ENCODE peak calls at places on chromosomes 7 and 10, in six cellular contexts. D is A549, Z is HEK293T, S is GM12878, N is IMR-90, K is K562. U is an unnamed sample.

GRCh38 chr10:68647928-68648327 is 73.1 kb upstream of the CCAR1 start:
- DNase-seq in K (no peak), D (no peak), S (no peak), N (peak; percentile 89), Z (no peak), U (peak; percentile 9)

GRCh38 chr10:23558361-23558799 is 119.5 kb downstream of the OTUD1 start:
- DNase-seq in S (no peak), K (no peak), D (no peak), N (no peak), Z (no peak), U (no peak)

GRCh38 chr7:64544010-64544409 is 18.9 kb downstream of the ZNF680 start:
- DNase-seq in S (no peak), D (no peak), K (no peak), Z (no peak), N (no peak), U (no peak)

GRCh38 chr7:21374134-21374533 is 53.7 kb upstream of the SP4 start:
- DNase-seq in Z (no peak), D (no peak), K (no peak), N (no peak), S (no peak), U (no peak)

GRCh38 chr10:94088926-94089381 is 95.2 kb downstream of the PLCE1 start:
- DNase-seq in D (no peak), K (no peak), Z (no peak), N (peak; percentile 70), S (no peak), U (no peak)

GRCh38 chr7:29035044-29035740 is 77.1 kb upstream of the TRIL start:
- DNase-seq in S (no peak), K (no peak), Z (no peak), D (peak; percentile 19), N (peak; percentile 58), U (peak; percentile 80)

GRCh38 chr7:12550956-12551355 is 19.6 kb upstream of the SCIN start:
- DNase-seq in D (no peak), N (peak; percentile 28), K (no peak), Z (no peak), S (no peak), U (no peak)

GRCh38 chr7:1663243-1663642 is 6.8 kb upstream of the ELFN1 start:
- DNase-seq in K (no peak), N (no peak), D (no peak), S (no peak), Z (no peak), U (no peak)

GRCh38 chr10:114427124-114427852 is 23.0 kb upstream of the AFAP1L2 start:
- DNase-seq in K (no peak), Z (no peak), D (no peak), N (no peak), S (no peak), U (no peak)

GRCh38 chr7:2666588-2667250 is 21.3 kb upstream of the AMZ1 start:
- DNase-seq in S (no peak), Z (no peak), D (no peak), K (no peak), N (no peak), U (no peak)

GRCh38 chr7:142883571-142884284 is 1.8 kb downstream of the TRPV6 start:
- DNase-seq in Z (no peak), K (no peak), S (no peak), D (no peak), N (no peak), U (no peak)

GRCh38 chr7:39749177-39749576 is 125.8 kb downstream of the RALA start:
- DNase-seq in D (no peak), S (no peak), N (peak; percentile 88), K (no peak), Z (no peak), U (no peak)

GRCh38 chr10:133276435-133277201 is at the start of gene ADAM8:
- DNase-seq in N (no peak), S (no peak), Z (no peak), D (no peak), K (peak; percentile 75), U (no peak)

GRCh38 chr7:148209643-148210042 is 380.9 kb upstream of the C7orf33 start:
- DNase-seq in Z (no peak), D (no peak), S (no peak), N (no peak), K (no peak), U (no peak)

DNA sequence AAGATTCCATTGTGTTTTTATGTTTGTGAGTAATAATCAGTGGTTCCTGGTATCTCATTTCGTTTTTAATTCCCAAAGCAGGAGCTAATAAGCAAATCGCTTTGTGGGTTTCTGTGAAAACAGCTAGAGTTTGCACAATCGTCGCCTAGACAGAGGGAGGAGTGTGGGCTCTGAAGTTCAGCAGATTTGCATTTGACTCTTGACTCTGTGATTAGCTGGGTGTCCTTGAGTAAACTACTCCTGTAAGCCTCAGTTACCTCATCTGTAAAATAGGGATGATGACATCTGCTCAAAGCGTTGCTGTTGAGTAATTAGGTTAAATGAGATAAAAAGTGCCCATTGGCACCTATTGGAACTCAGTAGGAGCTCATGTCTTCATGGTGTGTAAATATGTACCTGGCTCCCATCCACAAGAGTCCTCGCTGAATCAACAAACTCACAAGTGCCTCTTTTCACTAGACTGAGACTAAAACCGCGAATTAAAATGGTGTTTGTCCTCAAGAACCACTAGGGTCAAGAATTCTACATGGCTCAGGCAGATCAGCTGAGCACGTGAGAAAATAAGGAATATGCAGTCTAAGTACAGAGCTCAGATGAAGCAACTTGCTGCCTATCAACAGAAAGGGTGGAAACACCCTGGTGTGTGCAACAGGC is 385.8 kb upstream of the C7orf33 start:
- DNase-seq in S (no peak), K (no peak), Z (no peak), D (no peak), N (no peak), U (no peak)
- TF ChIP-seq BHLHE40 in S (no peak), K (no peak), Z (no peak), D (no peak), N (no peak), U (no peak)

GRCh38 chr10:122112625-122113160 is 123.7 kb downstream of the TACC2 start:
- DNase-seq in K (peak; percentile 30), N (peak; percentile 96), D (peak; percentile 96), Z (peak; percentile 82), S (no peak), U (peak; percentile 77)
- TF ChIP-seq BHLHE40 in K (no peak), N (peak; percentile 56), D (no peak), Z (no peak), S (no peak), U (peak; percentile 17)

DNA sequence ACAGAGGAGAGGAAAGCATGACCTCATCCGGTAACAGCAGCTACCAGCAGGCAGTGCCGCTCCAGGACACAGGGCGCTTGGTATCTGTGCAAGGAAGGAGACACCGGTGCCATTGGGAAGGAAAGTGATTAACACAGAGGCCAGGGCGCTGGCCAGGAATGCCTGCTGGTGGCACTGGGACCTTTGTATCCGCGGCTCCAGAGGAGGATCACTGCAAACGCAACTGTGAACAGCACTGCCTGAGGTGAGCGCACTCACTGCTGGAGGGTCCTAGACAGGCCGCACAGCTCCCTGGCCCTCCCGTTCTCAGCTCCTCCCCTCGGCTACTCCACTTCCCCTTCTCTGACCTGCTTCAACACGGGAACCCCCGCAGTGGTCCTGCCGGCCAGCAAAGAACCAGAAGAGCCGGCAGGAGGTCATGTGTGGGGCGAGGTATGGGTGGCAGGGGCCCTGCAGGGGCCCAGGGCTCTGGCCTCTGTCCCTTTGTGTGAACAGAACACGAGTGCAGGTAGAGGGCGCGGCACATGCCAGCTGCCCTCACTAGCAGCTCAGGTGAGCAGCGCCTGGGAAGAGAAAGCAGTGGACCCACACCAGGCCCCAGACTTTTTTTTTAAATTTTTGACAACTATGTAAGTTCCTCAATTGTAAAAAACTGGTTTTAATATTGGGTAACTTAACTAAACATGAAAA is 107.6 kb downstream of the VIPR2 start:
- DNase-seq in Z (no peak), D (no peak), S (no peak), K (no peak), N (no peak), U (no peak)
- TF ChIP-seq BHLHE40 in Z (no peak), D (no peak), S (no peak), K (no peak), N (no peak), U (no peak)

DNA sequence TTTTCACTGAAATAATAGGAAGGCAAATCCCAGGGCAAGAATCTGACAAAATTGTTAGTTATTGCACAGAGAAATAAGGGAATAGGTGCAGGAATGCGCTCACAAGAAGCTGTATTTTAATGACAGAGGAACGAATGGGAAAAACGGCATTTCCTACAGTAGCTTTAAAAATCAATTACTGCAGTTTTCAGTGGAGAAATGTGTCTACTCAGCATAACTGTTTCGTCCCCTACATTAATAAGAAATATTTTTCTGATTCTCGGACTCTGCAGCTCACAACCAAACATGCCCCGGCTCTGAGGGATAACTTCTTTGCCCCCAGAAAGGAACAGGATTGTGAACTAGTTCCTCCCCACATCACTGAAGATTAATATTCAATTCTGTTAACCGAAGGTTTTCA is 44.9 kb upstream of the TCERG1L start:
- DNase-seq in S (no peak), K (no peak), N (no peak), Z (no peak), D (no peak), U (no peak)
- TF ChIP-seq BHLHE40 in S (no peak), K (no peak), N (no peak), Z (no peak), D (no peak), U (no peak)

GRCh38 chr10:5595591-5596590 is 70.5 kb downstream of the ASB13 start:
- DNase-seq in Z (no peak), S (no peak), K (no peak), D (peak; percentile 69), N (peak; percentile 93), U (no peak)
- TF ChIP-seq BHLHE40 in Z (no peak), S (no peak), K (no peak), D (no peak), N (no peak), U (no peak)

DNA sequence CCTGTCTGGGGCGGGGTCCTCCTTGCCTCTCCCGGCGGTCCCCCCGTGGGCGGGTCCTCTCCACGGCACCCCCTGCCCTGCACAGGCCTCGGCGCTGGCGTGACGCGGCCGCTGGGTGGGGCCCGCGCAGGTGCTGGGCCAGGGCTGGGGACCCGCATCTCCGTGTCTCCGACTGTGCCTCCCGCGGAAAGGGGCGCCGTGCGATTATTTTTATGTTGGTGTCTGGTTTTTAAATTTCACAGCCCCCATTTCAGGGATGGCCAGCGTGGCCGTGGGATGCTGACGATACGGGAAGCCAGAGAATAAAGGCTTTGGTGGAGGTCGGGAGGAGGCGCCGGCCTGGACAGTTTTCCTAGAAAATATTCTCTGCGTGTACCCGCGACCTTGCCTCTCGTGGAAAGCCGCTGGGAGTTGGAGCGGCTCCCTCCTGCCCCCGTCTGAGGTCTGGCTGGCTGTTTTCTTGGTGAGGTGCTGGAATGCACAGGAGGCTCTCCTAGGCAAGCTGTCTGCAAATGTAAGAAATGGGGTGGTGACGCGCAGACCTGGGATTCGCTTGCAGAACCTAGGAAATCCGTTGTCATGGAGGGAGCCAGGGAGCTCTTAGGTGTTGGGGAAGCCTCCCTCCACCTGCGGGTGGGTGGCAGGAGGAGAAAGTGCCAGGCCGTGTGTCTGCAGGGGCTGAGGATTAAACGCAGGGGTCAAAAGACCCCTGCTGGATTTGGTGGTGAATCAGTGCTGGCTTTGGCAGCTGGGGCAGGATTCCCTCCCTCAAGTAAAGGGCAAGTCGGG is 28.7 kb upstream of the JAKMIP3 start:
- DNase-seq in Z (peak; percentile 50), D (no peak), K (no peak), N (no peak), S (no peak), U (no peak)
- TF ChIP-seq BHLHE40 in Z (no peak), D (no peak), K (no peak), N (no peak), S (no peak), U (no peak)

DNA sequence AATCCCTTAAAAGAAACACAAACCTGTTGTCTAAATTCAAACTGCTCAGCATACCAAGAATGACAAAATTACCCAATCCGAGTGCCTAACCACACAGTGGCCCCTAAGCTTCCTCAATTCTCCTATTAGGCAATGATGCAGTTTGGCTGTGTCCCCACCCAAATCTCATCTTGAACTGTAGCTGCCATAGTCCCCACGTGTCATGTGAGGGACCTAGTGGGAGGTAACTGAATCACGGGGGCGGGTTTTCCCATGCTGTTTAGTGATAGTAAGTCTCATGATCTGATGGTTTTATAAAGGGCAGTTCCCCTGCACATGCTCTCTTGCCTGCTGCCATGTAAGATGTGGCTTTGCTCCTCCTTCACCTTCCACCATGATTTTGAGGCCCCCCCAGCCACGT is 21.9 kb downstream of the PSAP start:
- DNase-seq in K (no peak), D (no peak), Z (no peak), N (no peak), S (no peak), U (no peak)
- TF ChIP-seq BHLHE40 in K (peak; percentile 13), D (no peak), Z (no peak), N (no peak), S (no peak), U (no peak)

U was measured in HepG2.